ENCODE peak calls at places on chromosomes 1 and 21, in five cellular contexts. E is AG04450, X is astrocyte, N is PC-9, Q is upper lobe of right lung. J is an unnamed sample.

GRCh38 chr1:167455786-167456446 is 62.4 kb downstream of the CD247 start:
- DNase-seq in E (no peak), X (no peak), N (no peak), Q (no peak), J (no peak)

GRCh38 chr1:85502625-85503083 is 37.7 kb upstream of the DDAH1 start:
- DNase-seq in E (peak; percentile 59), X (peak; percentile 54), N (peak; percentile 67), Q (no peak), J (no peak)

GRCh38 chr1:64546018-64546417 is 76.1 kb downstream of the CACHD1 start:
- DNase-seq in E (no peak), X (no peak), N (no peak), Q (no peak), J (no peak)

GRCh38 chr1:75074719-75075395 is 59.3 kb upstream of the LHX8 start:
- DNase-seq in E (no peak), X (no peak), N (no peak), Q (no peak), J (no peak)

GRCh38 chr1:6958407-6958806 is 173.2 kb downstream of the CAMTA1 start:
- DNase-seq in E (no peak), X (no peak), N (no peak), Q (no peak), J (no peak)

GRCh38 chr21:38913120-38913975 is 107.6 kb downstream of the ETS2 start:
- DNase-seq in E (peak; percentile 36), X (peak; percentile 67), N (peak; percentile 87), Q (peak; percentile 94), J (peak; percentile 84)

GRCh38 chr1:180482425-180483275 is 19.7 kb downstream of the ACBD6 start:
- DNase-seq in E (no peak), X (peak; percentile 20), N (peak; percentile 45), Q (no peak), J (no peak)

GRCh38 chr1:101282314-101283087 is 45.7 kb downstream of the S1PR1 start:
- DNase-seq in E (no peak), X (peak; percentile 25), N (no peak), Q (no peak), J (no peak)

GRCh38 chr21:38505654-38506523 is 7.6 kb upstream of the ERG start:
- DNase-seq in E (peak; percentile 46), X (peak; percentile 62), N (no peak), Q (no peak), J (peak; percentile 31)

GRCh38 chr1:58896211-58897183 is 112.7 kb upstream of the JUN start:
- DNase-seq in E (no peak), X (no peak), N (peak; percentile 62), Q (peak; percentile 79), J (no peak)

GRCh38 chr1:66777846-66778245 is 23.2 kb downstream of the INSL5 start:
- DNase-seq in E (no peak), X (no peak), N (no peak), Q (no peak), J (no peak)

GRCh38 chr1:50266509-50266908 is 156.7 kb downstream of the DMRTA2 start:
- DNase-seq in E (no peak), X (no peak), N (no peak), Q (no peak), J (no peak)

GRCh38 chr1:213973129-213973528 is 14.6 kb upstream of the PROX1 start:
- DNase-seq in E (no peak), X (peak; percentile 44), N (peak; percentile 46), Q (no peak), J (no peak)

GRCh38 chr1:34686531-34686930 is 68.3 kb upstream of the GJB5 start:
- DNase-seq in E (no peak), X (no peak), N (no peak), Q (peak; percentile 72), J (no peak)

GRCh38 chr1:33331444-33332356 is 10.8 kb upstream of the A3GALT2 start:
- DNase-seq in E (no peak), X (no peak), N (no peak), Q (no peak), J (no peak)

DNA sequence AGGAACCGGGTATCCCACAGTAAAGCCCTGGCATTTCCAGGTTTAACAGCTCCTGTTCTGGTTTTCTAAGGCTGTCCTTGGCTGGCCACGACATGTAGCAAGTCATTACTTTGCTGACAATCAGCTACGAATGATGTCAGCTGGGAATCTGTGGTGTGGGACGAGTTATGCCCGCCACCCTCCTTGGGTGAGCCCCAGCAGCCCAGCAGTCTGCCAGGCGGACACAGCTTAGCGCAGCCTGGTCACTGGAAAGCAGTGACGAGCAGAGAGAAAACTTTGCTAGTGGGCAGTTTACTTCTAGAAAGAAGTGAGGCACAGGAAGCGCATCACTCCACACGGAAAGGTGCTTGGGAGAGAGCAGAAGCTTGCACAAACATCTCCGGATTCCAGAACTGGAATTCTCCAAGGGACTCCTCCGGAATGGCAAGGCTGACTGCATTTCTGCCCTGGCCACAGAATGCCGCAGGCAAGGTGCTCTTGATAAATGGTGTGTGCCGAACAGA is 15.5 kb upstream of the ZNF436 start:
- DNase-seq in E (no peak), X (peak; percentile 76), N (no peak), Q (peak; percentile 18), J (no peak)
- H3K27ac ChIP-seq in E (peak overlapping the region; percentile 21), X (peak overlapping the region; percentile 28), N (no peak overlapping the region), Q (peak overlapping the region; percentile 11), J (peak overlapping the region; percentile 62)

GRCh38 chr1:202578565-202578964 is 131.7 kb downstream of the SYT2 start:
- DNase-seq in E (no peak), X (peak; percentile 52), N (no peak), Q (no peak), J (no peak)

GRCh38 chr1:202577381-202577780 is 132.9 kb downstream of the SYT2 start:
- DNase-seq in E (no peak), X (peak; percentile 72), N (no peak), Q (no peak), J (no peak)

GRCh38 chr1:202579806-202580205 is 130.4 kb downstream of the SYT2 start:
- DNase-seq in E (peak; percentile 92), X (peak; percentile 95), N (no peak), Q (no peak), J (no peak)

GRCh38 chr1:202576816-202577215 is 133.4 kb downstream of the SYT2 start:
- DNase-seq in E (peak; percentile 63), X (peak; percentile 90), N (peak; percentile 83), Q (no peak), J (no peak)

DNA sequence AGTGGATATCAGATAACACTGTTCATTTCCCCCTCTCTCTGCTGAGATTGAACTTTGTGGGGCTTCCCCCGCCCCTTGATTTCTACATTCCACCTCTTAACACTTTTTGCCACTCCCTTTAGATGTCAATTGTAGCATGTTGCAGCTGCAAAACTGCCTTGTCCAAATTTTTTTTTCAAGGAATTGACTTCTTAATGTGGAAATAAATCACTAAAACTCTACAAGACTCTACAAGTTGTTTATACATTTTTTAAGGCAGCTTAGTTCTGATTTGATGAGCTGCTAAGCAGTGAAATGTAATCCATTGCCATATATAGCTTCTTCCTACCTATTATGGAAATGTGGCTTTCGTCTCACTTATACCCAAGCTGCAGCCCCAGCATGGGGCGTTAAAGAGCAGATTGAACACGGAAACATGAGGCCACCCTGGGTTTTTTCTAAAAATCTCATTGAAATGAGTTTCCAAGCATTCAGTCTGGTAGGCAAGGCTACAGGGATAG is 132.2 kb downstream of the SYT2 start:
- DNase-seq in E (peak; percentile 80), X (peak; percentile 85), N (no peak), Q (no peak), J (no peak)
- H3K27ac ChIP-seq in E (peak overlapping the region; percentile 94), X (peak overlapping the region; percentile 21), N (peak overlapping the region; percentile 71), Q (no peak overlapping the region), J (peak overlapping the region; percentile 73)

GRCh38 chr1:44949286-44949685 is 37.1 kb downstream of the EIF2B3 start:
- DNase-seq in E (no peak), X (no peak), N (no peak), Q (no peak), J (no peak)
- H3K27ac ChIP-seq in E (no peak overlapping the region), X (no peak overlapping the region), N (no peak overlapping the region), Q (no peak overlapping the region), J (no peak overlapping the region)

GRCh38 chr1:81702903-81703302 is 97.8 kb upstream of the ADGRL2 start:
- DNase-seq in E (peak; percentile 69), X (peak; percentile 94), N (peak; percentile 98), Q (no peak), J (peak; percentile 83)
- H3K27ac ChIP-seq in E (peak overlapping the region; percentile 75), X (peak overlapping the region; percentile 98), N (peak overlapping the region; percentile 98), Q (no peak overlapping the region), J (peak overlapping the region; percentile 81)

DNA sequence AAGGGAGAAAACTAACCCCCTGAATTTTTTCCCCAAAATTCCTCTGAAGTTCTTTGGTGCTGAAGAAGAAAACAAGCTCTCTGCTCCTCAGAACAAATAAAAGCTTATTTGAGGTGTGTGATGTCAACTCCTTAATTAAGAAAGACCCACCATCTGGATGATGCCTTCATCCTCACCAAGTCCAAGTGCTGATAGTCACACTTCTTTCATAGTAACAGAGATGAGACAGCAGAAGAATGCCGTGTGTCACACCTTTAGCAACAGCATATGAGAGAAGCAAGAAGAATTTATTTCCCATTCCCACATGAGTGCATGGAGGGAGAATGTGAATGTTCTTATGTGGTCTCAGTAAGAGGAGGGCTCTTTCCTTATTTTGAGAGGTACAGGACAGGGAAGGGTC is 91.2 kb downstream of the TGFB2 start:
- DNase-seq in E (no peak), X (no peak), N (no peak), Q (no peak), J (no peak)
- H3K27ac ChIP-seq in E (no peak overlapping the region), X (no peak overlapping the region), N (no peak overlapping the region), Q (no peak overlapping the region), J (no peak overlapping the region)

DNA sequence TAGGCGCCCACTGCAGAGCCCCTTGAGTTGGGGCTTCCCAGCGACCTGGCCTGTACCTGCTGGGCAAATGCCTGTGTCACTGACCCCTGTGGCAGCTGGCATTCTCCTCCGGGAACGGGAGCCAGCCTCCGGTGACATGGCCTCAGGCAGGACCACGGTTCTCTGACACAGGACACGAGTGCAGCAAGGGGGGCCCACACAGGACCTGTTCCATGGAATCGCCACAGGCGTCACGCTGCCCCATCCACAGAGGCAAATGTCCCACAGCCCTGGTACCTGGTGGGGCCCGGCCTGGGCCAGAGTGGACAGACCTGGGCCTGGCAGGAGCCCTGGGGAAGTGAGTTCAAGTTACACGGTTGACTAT is 2.6 kb downstream of the ITGB2 start:
- DNase-seq in E (no peak), X (no peak), N (no peak), Q (no peak), J (no peak)
- H3K27ac ChIP-seq in E (no peak overlapping the region), X (no peak overlapping the region), N (no peak overlapping the region), Q (no peak overlapping the region), J (no peak overlapping the region)

DNA sequence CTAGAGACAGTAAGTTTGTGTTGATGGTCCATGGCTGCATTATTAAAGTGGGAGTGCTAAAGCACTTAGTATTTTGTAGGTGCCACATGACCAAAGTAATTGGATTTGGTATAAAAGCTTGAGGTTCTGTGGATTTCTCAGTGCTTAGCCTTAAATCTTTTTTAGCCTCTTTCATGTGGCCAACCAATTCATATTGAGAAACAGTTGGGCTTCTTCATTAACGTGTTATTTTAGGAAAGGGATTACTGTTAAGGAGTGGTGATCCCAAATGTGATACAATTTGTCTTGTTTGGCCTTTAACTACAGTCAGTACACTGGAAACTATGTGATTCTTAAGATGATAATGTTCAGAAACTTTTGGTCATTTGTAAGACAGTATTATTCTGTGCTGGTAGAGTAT is 25.5 kb downstream of the MAN1A2 start:
- DNase-seq in E (no peak), X (peak; percentile 13), N (no peak), Q (no peak), J (no peak)
- H3K27ac ChIP-seq in E (no peak overlapping the region), X (no peak overlapping the region), N (no peak overlapping the region), Q (no peak overlapping the region), J (no peak overlapping the region)